ENCODE peak calls at places on chromosome 5, in seven cellular contexts. One of them, this sample, is unnamed.

GRCh38 chr5:87850843-87851242 is 417.8 kb downstream of the TMEM161B start:
- DNase-seq in H1: no peak
- DNase-seq in stomach: no peak
- DNase-seq in HL-60: no peak
- DNase-seq in K562: no peak
- DNase-seq in suprapubic skin: no peak
- DNase-seq in breast epithelium: no peak
- DNase-seq in this sample: no peak

GRCh38 chr5:157457391-157457790 is 2.6 kb upstream of the NIPAL4 start:
- DNase-seq in H1: peak
- DNase-seq in stomach: no peak
- DNase-seq in HL-60: no peak
- DNase-seq in K562: no peak
- DNase-seq in suprapubic skin: no peak
- DNase-seq in breast epithelium: no peak
- DNase-seq in this sample: no peak

GRCh38 chr5:142981886-142982820 is 212.0 kb downstream of the ARHGAP26 start:
- DNase-seq in H1: no peak
- DNase-seq in stomach: peak
- DNase-seq in HL-60: no peak
- DNase-seq in K562: no peak
- DNase-seq in suprapubic skin: no peak
- DNase-seq in breast epithelium: peak
- DNase-seq in this sample: no peak

GRCh38 chr5:149399775-149400174 is 20.7 kb upstream of the IL17B start:
- DNase-seq in H1: no peak
- DNase-seq in stomach: no peak
- DNase-seq in HL-60: no peak
- DNase-seq in K562: no peak
- DNase-seq in suprapubic skin: no peak
- DNase-seq in breast epithelium: no peak
- DNase-seq in this sample: no peak

GRCh38 chr5:54517512-54518145 is at the start of gene SNX18:
- DNase-seq in H1: peak
- DNase-seq in stomach: peak
- DNase-seq in HL-60: peak
- DNase-seq in K562: peak
- DNase-seq in suprapubic skin: peak
- DNase-seq in breast epithelium: peak
- DNase-seq in this sample: no peak

GRCh38 chr5:173954671-173955605 is 34.0 kb upstream of the C5orf47 start:
- DNase-seq in H1: no peak
- DNase-seq in stomach: no peak
- DNase-seq in HL-60: no peak
- DNase-seq in K562: no peak
- DNase-seq in suprapubic skin: no peak
- DNase-seq in breast epithelium: no peak
- DNase-seq in this sample: no peak

GRCh38 chr5:90421136-90421535 is 11.6 kb upstream of the CETN3 start:
- DNase-seq in H1: no peak
- DNase-seq in stomach: peak
- DNase-seq in HL-60: no peak
- DNase-seq in K562: peak
- DNase-seq in suprapubic skin: no peak
- DNase-seq in breast epithelium: no peak
- DNase-seq in this sample: no peak

GRCh38 chr5:120108586-120109254 is 355.4 kb upstream of the PRR16 start:
- DNase-seq in H1: no peak
- DNase-seq in stomach: no peak
- DNase-seq in HL-60: no peak
- DNase-seq in K562: no peak
- DNase-seq in suprapubic skin: no peak
- DNase-seq in breast epithelium: no peak
- DNase-seq in this sample: no peak

GRCh38 chr5:31630931-31631330 is 8.0 kb upstream of the PDZD2 start:
- DNase-seq in H1: no peak
- DNase-seq in stomach: no peak
- DNase-seq in HL-60: no peak
- DNase-seq in K562: no peak
- DNase-seq in suprapubic skin: no peak
- DNase-seq in breast epithelium: no peak
- DNase-seq in this sample: no peak
- TF ChIP-seq POLR2AphosphoS5 in H1: no peak
- TF ChIP-seq POLR2AphosphoS5 in stomach: no peak
- TF ChIP-seq POLR2AphosphoS5 in HL-60: no peak
- TF ChIP-seq POLR2AphosphoS5 in K562: no peak
- TF ChIP-seq POLR2AphosphoS5 in suprapubic skin: no peak
- TF ChIP-seq POLR2AphosphoS5 in breast epithelium: no peak
- TF ChIP-seq POLR2AphosphoS5 in this sample: no peak

GRCh38 chr5:136128416-136128935 is 4.2 kb upstream of the SMAD5 start:
- DNase-seq in H1: no peak
- DNase-seq in stomach: no peak
- DNase-seq in HL-60: no peak
- DNase-seq in K562: no peak
- DNase-seq in suprapubic skin: no peak
- DNase-seq in breast epithelium: no peak
- DNase-seq in this sample: no peak
- TF ChIP-seq POLR2AphosphoS5 in H1: no peak
- TF ChIP-seq POLR2AphosphoS5 in stomach: no peak
- TF ChIP-seq POLR2AphosphoS5 in HL-60: no peak
- TF ChIP-seq POLR2AphosphoS5 in K562: no peak
- TF ChIP-seq POLR2AphosphoS5 in suprapubic skin: no peak
- TF ChIP-seq POLR2AphosphoS5 in breast epithelium: no peak
- TF ChIP-seq POLR2AphosphoS5 in this sample: no peak

GRCh38 chr5:151026674-151027073 is 6.3 kb downstream of the GPX3 start:
- DNase-seq in H1: no peak
- DNase-seq in stomach: no peak
- DNase-seq in HL-60: no peak
- DNase-seq in K562: no peak
- DNase-seq in suprapubic skin: no peak
- DNase-seq in breast epithelium: no peak
- DNase-seq in this sample: no peak
- TF ChIP-seq POLR2AphosphoS5 in H1: no peak
- TF ChIP-seq POLR2AphosphoS5 in stomach: no peak
- TF ChIP-seq POLR2AphosphoS5 in HL-60: no peak
- TF ChIP-seq POLR2AphosphoS5 in K562: no peak
- TF ChIP-seq POLR2AphosphoS5 in suprapubic skin: no peak
- TF ChIP-seq POLR2AphosphoS5 in breast epithelium: peak
- TF ChIP-seq POLR2AphosphoS5 in this sample: no peak

GRCh38 chr5:84764227-84764626 is 379.5 kb upstream of the EDIL3 start:
- DNase-seq in H1: no peak
- DNase-seq in stomach: no peak
- DNase-seq in HL-60: no peak
- DNase-seq in K562: no peak
- DNase-seq in suprapubic skin: no peak
- DNase-seq in breast epithelium: no peak
- DNase-seq in this sample: no peak
- TF ChIP-seq POLR2AphosphoS5 in H1: no peak
- TF ChIP-seq POLR2AphosphoS5 in stomach: no peak
- TF ChIP-seq POLR2AphosphoS5 in HL-60: no peak
- TF ChIP-seq POLR2AphosphoS5 in K562: no peak
- TF ChIP-seq POLR2AphosphoS5 in suprapubic skin: no peak
- TF ChIP-seq POLR2AphosphoS5 in breast epithelium: no peak
- TF ChIP-seq POLR2AphosphoS5 in this sample: no peak

GRCh38 chr5:15008476-15008875 is 136.9 kb upstream of the ANKH start:
- DNase-seq in H1: no peak
- DNase-seq in stomach: peak
- DNase-seq in HL-60: no peak
- DNase-seq in K562: no peak
- DNase-seq in suprapubic skin: peak
- DNase-seq in breast epithelium: peak
- DNase-seq in this sample: peak

GRCh38 chr5:15010936-15011335 is 139.4 kb upstream of the ANKH start:
- DNase-seq in H1: no peak
- DNase-seq in stomach: no peak
- DNase-seq in HL-60: no peak
- DNase-seq in K562: no peak
- DNase-seq in suprapubic skin: no peak
- DNase-seq in breast epithelium: no peak
- DNase-seq in this sample: no peak

GRCh38 chr5:15007549-15008142 is 136.1 kb upstream of the ANKH start:
- DNase-seq in H1: no peak
- DNase-seq in stomach: no peak
- DNase-seq in HL-60: no peak
- DNase-seq in K562: no peak
- DNase-seq in suprapubic skin: no peak
- DNase-seq in breast epithelium: no peak
- DNase-seq in this sample: no peak

GRCh38 chr5:15008911-15009310 is 137.3 kb upstream of the ANKH start:
- DNase-seq in H1: no peak
- DNase-seq in stomach: no peak
- DNase-seq in HL-60: no peak
- DNase-seq in K562: no peak
- DNase-seq in suprapubic skin: no peak
- DNase-seq in breast epithelium: no peak
- DNase-seq in this sample: no peak

GRCh38 chr5:15009420-15009819 is 137.8 kb upstream of the ANKH start:
- DNase-seq in H1: no peak
- DNase-seq in stomach: no peak
- DNase-seq in HL-60: no peak
- DNase-seq in K562: peak
- DNase-seq in suprapubic skin: no peak
- DNase-seq in breast epithelium: no peak
- DNase-seq in this sample: no peak
- TF ChIP-seq POLR2AphosphoS5 in H1: no peak
- TF ChIP-seq POLR2AphosphoS5 in stomach: no peak
- TF ChIP-seq POLR2AphosphoS5 in HL-60: no peak
- TF ChIP-seq POLR2AphosphoS5 in K562: no peak
- TF ChIP-seq POLR2AphosphoS5 in suprapubic skin: no peak
- TF ChIP-seq POLR2AphosphoS5 in breast epithelium: no peak
- TF ChIP-seq POLR2AphosphoS5 in this sample: no peak

This sample was measured in SK-N-MC.